ENCODE peak calls at places on chromosomes 1 and 21, in four cellular contexts. D is stomach, S is AG09309, Q is ovary. W is an unnamed sample.

GRCh38 chr1:63592536-63593302 is 492 bp upstream of the PGM1 start:
- DNase-seq in Q (no peak), S (no peak), D (no peak), W (no peak)

GRCh38 chr1:30106125-30106524 is 617.3 kb downstream of the MATN1 start:
- DNase-seq in Q (no peak), S (no peak), D (no peak), W (peak)

GRCh38 chr1:58745086-58745485 is 38.8 kb downstream of the JUN start:
- DNase-seq in S (no peak), Q (no peak), D (no peak), W (no peak)

GRCh38 chr1:6124746-6125365 is 55.3 kb downstream of the CHD5 start:
- DNase-seq in Q (no peak), S (no peak), D (no peak), W (no peak)

GRCh38 chr1:197776348-197777082 is 1.2 kb upstream of the DENND1B start:
- DNase-seq in S (peak), D (no peak), Q (no peak), W (no peak)

GRCh38 chr21:32457360-32457840 is 44.9 kb downstream of the EVA1C start:
- DNase-seq in D (peak), S (no peak), Q (peak), W (no peak)

GRCh38 chr1:50970927-50971582 is 1.0 kb downstream of the CDKN2C start:
- DNase-seq in Q (no peak), D (no peak), S (no peak), W (no peak)

GRCh38 chr1:60553730-60554129 is 480.2 kb upstream of the C1orf87 start:
- DNase-seq in D (no peak), S (no peak), Q (no peak), W (no peak)

GRCh38 chr1:110337704-110338199 is 1.4 kb upstream of the RBM15 start:
- DNase-seq in D (peak), S (no peak), Q (peak), W (peak)

GRCh38 chr1:234658143-234658542 is 48.2 kb upstream of the IRF2BP2 start:
- DNase-seq in D (peak), S (peak), Q (no peak), W (no peak)

GRCh38 chr1:226919587-226919986 is 20.5 kb upstream of the COQ8A start:
- DNase-seq in Q (no peak), S (no peak), D (no peak), W (no peak)

GRCh38 chr1:209291715-209292114 is 291.8 kb upstream of the CAMK1G start:
- DNase-seq in S (no peak), Q (no peak), D (no peak), W (no peak)

GRCh38 chr21:34962586-34963222 is 86.4 kb downstream of the RUNX1 start:
- DNase-seq in D (no peak), Q (no peak), S (no peak), W (no peak)

GRCh38 chr21:45465611-45466329 is 60.8 kb downstream of the COL18A1 start:
- DNase-seq in D (no peak), Q (no peak), S (no peak), W (no peak)

GRCh38 chr1:214438530-214438929 is 112.9 kb downstream of the PTPN14 start:
- DNase-seq in S (no peak), D (no peak), Q (no peak), W (no peak)

GRCh38 chr1:62870148-62870547 is 86.2 kb downstream of the ATG4C start:
- DNase-seq in S (no peak), Q (no peak), D (no peak), W (no peak)

GRCh38 chr1:177310326-177310725 is 139.6 kb downstream of the BRINP2 start:
- DNase-seq in Q (no peak), D (no peak), S (no peak), W (peak)

GRCh38 chr1:60126733-60127132 is 53.2 kb upstream of the C1orf87 start:
- DNase-seq in D (no peak), Q (no peak), S (no peak), W (no peak)

GRCh38 chr1:160209041-160209655 is 4.0 kb downstream of the PEA15 start:
- DNase-seq in S (no peak), Q (no peak), D (no peak), W (no peak)

GRCh38 chr1:84006574-84006973 is 7.6 kb upstream of the TTLL7 start:
- DNase-seq in D (no peak), S (no peak), Q (no peak), W (no peak)

DNA sequence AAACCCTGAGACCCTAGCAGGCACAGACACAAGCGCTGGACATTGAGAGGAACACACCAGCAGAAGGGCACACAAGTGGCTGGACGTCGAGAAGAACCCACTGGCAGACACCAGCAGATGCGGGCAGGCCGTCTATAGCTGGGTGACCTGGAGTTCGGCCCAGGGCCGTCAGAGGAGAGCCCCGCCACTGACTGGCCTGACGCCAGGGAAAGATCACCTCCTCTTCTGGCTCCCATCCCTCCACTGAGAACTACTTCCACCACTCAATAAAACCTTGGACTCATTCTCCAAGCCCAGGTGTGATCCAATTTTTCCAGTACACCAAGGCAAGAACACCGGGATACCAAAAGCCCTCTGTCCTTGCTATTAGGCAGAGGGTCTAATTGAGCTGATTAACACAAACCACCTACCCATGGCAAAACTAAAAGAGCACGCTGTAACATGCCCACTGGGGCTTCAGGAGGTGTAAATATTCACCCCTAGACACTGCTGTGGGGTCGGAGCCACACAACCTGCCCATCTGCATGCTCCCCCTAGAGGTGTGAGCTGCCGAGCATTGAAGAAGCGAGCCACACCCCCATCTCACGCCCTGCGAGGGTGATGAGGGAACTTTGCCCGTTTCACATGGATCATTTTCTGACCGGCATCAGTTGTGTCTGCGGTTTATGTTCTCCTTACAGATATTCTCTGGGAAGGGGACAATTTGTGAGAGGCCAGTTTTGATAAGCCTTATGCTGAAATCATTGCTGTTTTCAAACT is 104.8 kb downstream of the HLX start:
- DNase-seq in D (no peak), S (no peak), Q (no peak), W (no peak)
- TF ChIP-seq CTCF in D (no peak), S (no peak), Q (no peak), W (no peak)

GRCh38 chr1:154405762-154406571 is 824 bp downstream of the IL6R start:
- DNase-seq in S (peak), Q (peak), D (peak), W (peak)

GRCh38 chr1:154404511-154404931 is 622 bp upstream of the IL6R start:
- DNase-seq in S (no peak), Q (no peak), D (no peak), W (no peak)

GRCh38 chr1:154403983-154404382 is 1.2 kb upstream of the IL6R start:
- DNase-seq in Q (no peak), S (no peak), D (no peak), W (no peak)

GRCh38 chr1:154406572-154406879 is 1.4 kb downstream of the IL6R start:
- DNase-seq in D (no peak), Q (no peak), S (no peak), W (no peak)

DNA sequence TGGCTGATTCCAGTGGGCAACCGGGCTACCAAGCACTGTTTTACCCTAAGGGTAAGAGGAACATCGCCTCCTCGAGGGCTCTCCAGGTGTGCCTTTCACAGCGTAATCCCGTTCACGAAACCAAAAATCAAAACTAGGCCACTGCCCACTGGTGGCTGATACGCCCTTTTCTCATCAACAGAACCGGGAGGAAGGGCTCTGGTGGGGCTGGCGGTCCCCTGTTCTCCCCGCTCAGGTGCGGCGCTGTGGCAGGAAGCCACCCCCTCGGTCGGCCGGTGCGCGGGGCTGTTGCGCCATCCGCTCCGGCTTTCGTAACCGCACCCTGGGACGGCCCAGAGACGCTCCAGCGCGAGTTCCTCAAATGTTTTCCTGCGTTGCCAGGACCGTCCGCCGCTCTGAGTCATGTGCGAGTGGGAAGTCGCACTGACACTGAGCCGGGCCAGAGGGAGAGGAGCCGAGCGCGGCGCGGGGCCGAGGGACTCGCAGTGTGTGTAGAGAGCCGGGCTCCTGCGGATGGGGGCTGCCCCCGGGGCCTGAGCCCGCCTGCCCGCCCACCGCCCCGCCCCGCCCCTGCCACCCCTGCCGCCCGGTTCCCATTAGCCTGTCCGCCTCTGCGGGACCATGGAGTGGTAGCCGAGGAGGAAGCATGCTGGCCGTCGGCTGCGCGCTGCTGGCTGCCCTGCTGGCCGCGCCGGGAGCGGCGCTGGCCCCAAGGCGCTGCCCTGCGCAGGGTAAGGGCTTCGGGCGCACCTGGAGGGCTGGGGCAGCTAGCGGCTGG is at the start of gene IL6R:
- DNase-seq in S (peak), Q (peak), D (peak), W (peak)
- TF ChIP-seq CTCF in S (peak), Q (peak), D (no peak), W (no peak)

DNA sequence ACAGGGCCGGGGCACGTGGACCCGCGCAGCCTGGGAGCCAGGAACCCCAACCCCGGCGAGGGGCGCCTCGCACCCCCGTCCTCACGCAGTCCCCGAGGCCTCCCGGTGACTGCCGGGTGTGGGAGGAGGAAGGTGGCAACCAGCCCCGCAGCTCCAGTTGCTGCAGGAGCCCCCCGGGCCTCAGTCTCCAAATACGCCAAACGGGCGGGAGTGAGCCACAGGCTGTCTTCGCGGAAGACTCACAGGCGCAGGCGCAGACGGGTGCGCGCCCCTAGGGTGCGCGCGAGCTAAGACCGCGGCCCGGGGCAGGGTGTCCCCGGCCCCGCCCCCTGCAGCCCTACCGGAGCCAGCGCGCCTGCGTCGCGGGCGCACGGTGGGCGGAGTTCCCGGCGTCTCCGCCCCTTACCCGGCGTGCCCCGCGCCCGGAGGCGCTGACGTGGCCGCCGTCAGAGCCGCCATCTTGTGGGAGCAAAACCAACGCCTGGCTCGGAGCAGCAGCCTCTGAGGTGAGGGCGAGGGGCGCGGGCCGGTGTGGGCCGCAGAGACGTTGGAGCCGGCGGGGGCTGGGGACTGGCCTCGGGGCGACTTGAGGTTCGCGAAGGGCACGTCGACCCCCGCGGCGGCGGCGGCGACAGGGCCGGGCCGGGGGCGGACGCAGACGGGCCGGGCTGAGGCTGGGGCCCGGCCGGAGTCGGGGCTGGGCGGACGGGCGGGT is at the start of gene ARF1:
- DNase-seq in Q (peak), S (peak), D (peak), W (peak)
- TF ChIP-seq CTCF in Q (no peak), S (no peak), D (no peak), W (no peak)

DNA sequence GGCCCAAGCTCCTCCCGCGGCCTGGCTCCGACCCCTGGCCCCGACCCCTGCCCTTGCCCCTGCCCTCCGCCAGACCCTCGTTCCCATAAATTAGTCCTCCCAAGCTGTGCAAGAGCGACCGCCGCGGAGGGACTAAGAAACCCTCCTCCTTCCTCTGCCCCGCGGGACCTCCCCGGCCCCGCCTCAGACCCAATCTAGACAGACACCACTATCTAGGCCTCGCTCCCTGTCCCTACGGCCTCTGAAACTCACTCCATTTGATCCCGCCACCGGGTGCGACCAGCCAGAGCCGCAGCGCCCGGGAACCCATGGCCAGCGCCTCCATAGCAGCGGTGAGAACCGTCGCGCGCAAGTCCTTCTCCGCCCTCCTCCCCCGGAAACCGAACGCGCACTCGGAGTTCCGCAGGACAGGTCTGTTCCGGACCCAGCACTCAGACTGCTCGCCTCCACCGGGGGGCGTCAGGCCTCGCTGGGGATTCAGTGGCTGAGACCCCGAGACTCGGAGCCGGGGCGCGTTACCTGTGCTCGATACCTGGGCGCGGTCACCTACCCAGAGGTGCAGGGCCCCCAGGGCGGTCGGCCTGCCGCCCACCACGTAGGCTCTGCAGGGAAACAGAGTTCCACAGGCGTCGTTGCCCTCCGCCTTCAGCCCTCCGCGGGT is at the start of gene MRPL39:
- DNase-seq in Q (peak), D (peak), S (peak), W (peak)
- TF ChIP-seq CTCF in Q (no peak), D (no peak), S (peak), W (peak)

GRCh38 chr1:199161319-199161680 is 522.5 kb downstream of the PTPRC start:
- DNase-seq in Q (no peak), S (no peak), D (no peak), W (no peak)
- TF ChIP-seq CTCF in Q (no peak), S (no peak), D (no peak), W (no peak)

GRCh38 chr1:42952353-42953001 is 6.2 kb downstream of the SLC2A1 start:
- DNase-seq in D (no peak), Q (no peak), S (no peak), W (no peak)
- TF ChIP-seq CTCF in D (no peak), Q (no peak), S (no peak), W (no peak)

GRCh38 chr1:202205523-202206190 is 12.1 kb downstream of the LGR6 start:
- DNase-seq in D (no peak), Q (no peak), S (no peak), W (no peak)
- TF ChIP-seq CTCF in D (no peak), Q (no peak), S (peak), W (peak)

W was measured in neural crest cell.